ENCODE peak calls at places on chromosomes 13 and 19, in six cellular contexts. U is esophagus squamous epithelium; D is CD8-positive, alpha-beta T cell; H is tibial artery; W is astrocyte; S is activated B cell treated with CpG ODN at 0.5 μM for 24 hours. A is an unnamed sample.

GRCh38 chr13:24187185-24187584 is 26.7 kb downstream of the SPATA13 start:
- DNase-seq in U (no peak), D (no peak), H (no peak), W (peak), S (no peak), A (no peak)

GRCh38 chr13:86445584-86446140 is 646.4 kb upstream of the SLITRK6 start:
- DNase-seq in U (no peak), D (no peak), H (no peak), W (peak), S (no peak), A (no peak)

GRCh38 chr13:51785592-51786424 is 18.2 kb downstream of the DHRS12 start:
- DNase-seq in U (no peak), D (no peak), H (no peak), W (peak), S (no peak), A (no peak)

GRCh38 chr19:19655051-19655594 is 8.4 kb downstream of the ATP13A1 start:
- DNase-seq in U (no peak), D (no peak), H (no peak), W (no peak), S (no peak), A (peak)

GRCh38 chr19:9793051-9793591 is 24.6 kb upstream of the ZNF846 start:
- DNase-seq in U (no peak), D (peak), H (no peak), W (peak), S (no peak), A (peak)

GRCh38 chr19:43700368-43701015 is 15.4 kb upstream of the IRGC start:
- DNase-seq in U (no peak), D (no peak), H (peak), W (peak), S (peak), A (peak)

GRCh38 chr19:2139385-2140192 is 11.8 kb downstream of the AP3D1 start:
- DNase-seq in U (no peak), D (no peak), H (no peak), W (no peak), S (no peak), A (no peak)

GRCh38 chr13:109576331-109576813 is 210.0 kb downstream of the IRS2 start:
- DNase-seq in U (no peak), D (no peak), H (no peak), W (no peak), S (no peak), A (no peak)

GRCh38 chr13:29698106-29698505 is 102.6 kb upstream of the SLC7A1 start:
- DNase-seq in U (no peak), D (no peak), H (no peak), W (no peak), S (no peak), A (no peak)

GRCh38 chr13:73918691-73919090 is 215.5 kb downstream of the KLF12 start:
- DNase-seq in U (no peak), D (no peak), H (no peak), W (no peak), S (no peak), A (no peak)

GRCh38 chr13:42041017-42041683 is 7.3 kb upstream of the DGKH start:
- DNase-seq in U (no peak), D (peak), H (peak), W (peak), S (peak), A (no peak)

GRCh38 chr13:98664924-98665637 is 87.4 kb downstream of the SLC15A1 start:
- DNase-seq in U (no peak), D (no peak), H (no peak), W (peak), S (no peak), A (no peak)

GRCh38 chr19:45815501-45816216 is 551 bp upstream of the RSPH6A start:
- DNase-seq in U (no peak), D (no peak), H (no peak), W (no peak), S (no peak), A (no peak)

GRCh38 chr19:31670931-31671330 is 321.7 kb upstream of the TSHZ3 start:
- DNase-seq in U (no peak), D (no peak), H (no peak), W (no peak), S (no peak), A (no peak)

GRCh38 chr13:65789815-65790214 is 1440.3 kb downstream of the PCDH9 start:
- DNase-seq in U (no peak), D (no peak), H (no peak), W (no peak), S (no peak), A (no peak)

GRCh38 chr19:1407662-1408299 is 395 bp downstream of the DAZAP1 start:
- DNase-seq in U (no peak), D (peak), H (peak), W (no peak), S (no peak), A (no peak)

GRCh38 chr13:27926644-27927434 is 7.0 kb downstream of the PDX1 start:
- DNase-seq in U (no peak), D (no peak), H (no peak), W (no peak), S (no peak), A (no peak)

GRCh38 chr19:54158812-54159351 is 639 bp downstream of the LENG1 start:
- DNase-seq in U (no peak), D (no peak), H (no peak), W (no peak), S (no peak), A (no peak)

GRCh38 chr13:98845726-98846125 is 93.3 kb upstream of the SLC15A1 start:
- DNase-seq in U (no peak), D (no peak), H (no peak), W (no peak), S (no peak), A (no peak)

GRCh38 chr19:14059093-14059480 is 2.8 kb downstream of the PALM3 start:
- DNase-seq in U (no peak), D (peak), H (no peak), W (no peak), S (peak), A (no peak)

GRCh38 chr19:58325623-58326022 is 1.2 kb upstream of the ZSCAN22 start:
- DNase-seq in U (no peak), D (no peak), H (no peak), W (peak), S (no peak), A (no peak)

GRCh38 chr13:101473458-101473857 is 21.0 kb downstream of the ITGBL1 start:
- DNase-seq in U (no peak), D (no peak), H (peak), W (peak), S (no peak), A (no peak)

GRCh38 chr19:18415177-18415867 is 3.9 kb upstream of the SSBP4 start:
- DNase-seq in U (no peak), D (no peak), H (peak), W (peak), S (no peak), A (peak)

GRCh38 chr19:58577581-58578429 is 4.7 kb upstream of the MZF1 start:
- DNase-seq in U (no peak), D (no peak), H (peak), W (no peak), S (no peak), A (peak)

GRCh38 chr19:9354651-9355050 is 8.2 kb upstream of the ZNF177 start:
- DNase-seq in U (no peak), D (no peak), H (no peak), W (no peak), S (no peak), A (no peak)

GRCh38 chr19:55549500-55550320 is 4.4 kb upstream of the SBK3 start:
- DNase-seq in U (no peak), D (no peak), H (no peak), W (peak), S (no peak), A (no peak)

GRCh38 chr13:33349996-33350826 is 64.7 kb upstream of the STARD13 start:
- DNase-seq in U (no peak), D (no peak), H (peak), W (peak), S (no peak), A (peak)

GRCh38 chr19:44682807-44683206 is 11.5 kb downstream of the CEACAM19 start:
- DNase-seq in U (no peak), D (no peak), H (no peak), W (no peak), S (no peak), A (no peak)

GRCh38 chr19:17311455-17312248 is 2.3 kb downstream of the DDA1 start:
- DNase-seq in U (no peak), D (no peak), H (no peak), W (peak), S (no peak), A (no peak)

GRCh38 chr13:59890064-59890463 is 273.7 kb downstream of the DIAPH3 start:
- DNase-seq in U (no peak), D (no peak), H (no peak), W (no peak), S (no peak), A (no peak)

GRCh38 chr13:54029720-54030119 is 1001.1 kb downstream of the OLFM4 start:
- DNase-seq in U (no peak), D (no peak), H (no peak), W (no peak), S (no peak), A (no peak)

DNA sequence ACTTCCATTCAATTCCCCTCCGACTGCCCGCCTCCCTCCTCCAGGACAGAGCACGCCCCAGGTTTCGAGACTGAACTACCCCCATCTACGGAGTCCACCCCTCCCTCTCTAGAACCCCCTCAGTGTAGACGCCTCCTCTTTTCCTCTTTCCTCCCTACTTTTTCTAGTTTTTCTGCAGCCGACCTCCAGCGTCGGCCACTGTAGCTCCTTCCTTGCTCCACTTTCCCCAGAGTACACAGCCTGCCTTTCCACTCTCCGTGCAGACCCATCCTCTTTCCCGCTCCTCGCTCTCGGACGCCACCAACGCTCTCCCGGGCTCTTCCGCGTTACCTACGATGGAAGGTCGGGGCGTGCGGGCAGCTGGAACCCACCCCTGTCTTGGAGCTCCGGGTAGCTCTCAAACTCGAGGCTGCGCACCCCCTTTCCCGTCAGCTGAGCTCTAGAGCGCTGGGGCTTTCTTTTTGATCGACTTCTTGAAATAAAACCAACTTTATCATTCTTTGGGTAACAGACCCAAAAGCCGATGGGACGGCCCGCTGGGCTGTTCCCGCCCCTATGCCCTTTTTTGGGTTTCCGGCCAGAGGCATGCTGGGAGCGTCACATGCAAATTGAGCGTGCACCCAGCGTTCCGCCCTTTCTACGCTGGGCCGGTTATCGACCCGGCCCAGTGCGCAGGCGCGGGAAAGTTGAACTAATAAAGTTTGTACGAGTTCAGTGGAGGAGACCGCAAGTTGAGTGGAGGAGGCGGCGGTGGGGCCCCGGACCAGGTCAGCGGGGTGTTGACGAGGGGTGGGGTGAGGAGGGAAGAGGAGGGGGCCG is at the start of the genes BCL2L12 and IRF3:
- DNase-seq in U (peak), D (peak), H (peak), W (peak), S (peak), A (peak)
- TF ChIP-seq CTCF in U (no peak), D (no peak), H (no peak), W (no peak), S (no peak), A (no peak)

GRCh38 chr19:4206818-4207484 is 22.4 kb upstream of the EBI3 start:
- DNase-seq in U (no peak), D (no peak), H (no peak), W (no peak), S (no peak), A (no peak)
- TF ChIP-seq CTCF in U (no peak), D (no peak), H (no peak), W (peak), S (no peak), A (no peak)

DNA sequence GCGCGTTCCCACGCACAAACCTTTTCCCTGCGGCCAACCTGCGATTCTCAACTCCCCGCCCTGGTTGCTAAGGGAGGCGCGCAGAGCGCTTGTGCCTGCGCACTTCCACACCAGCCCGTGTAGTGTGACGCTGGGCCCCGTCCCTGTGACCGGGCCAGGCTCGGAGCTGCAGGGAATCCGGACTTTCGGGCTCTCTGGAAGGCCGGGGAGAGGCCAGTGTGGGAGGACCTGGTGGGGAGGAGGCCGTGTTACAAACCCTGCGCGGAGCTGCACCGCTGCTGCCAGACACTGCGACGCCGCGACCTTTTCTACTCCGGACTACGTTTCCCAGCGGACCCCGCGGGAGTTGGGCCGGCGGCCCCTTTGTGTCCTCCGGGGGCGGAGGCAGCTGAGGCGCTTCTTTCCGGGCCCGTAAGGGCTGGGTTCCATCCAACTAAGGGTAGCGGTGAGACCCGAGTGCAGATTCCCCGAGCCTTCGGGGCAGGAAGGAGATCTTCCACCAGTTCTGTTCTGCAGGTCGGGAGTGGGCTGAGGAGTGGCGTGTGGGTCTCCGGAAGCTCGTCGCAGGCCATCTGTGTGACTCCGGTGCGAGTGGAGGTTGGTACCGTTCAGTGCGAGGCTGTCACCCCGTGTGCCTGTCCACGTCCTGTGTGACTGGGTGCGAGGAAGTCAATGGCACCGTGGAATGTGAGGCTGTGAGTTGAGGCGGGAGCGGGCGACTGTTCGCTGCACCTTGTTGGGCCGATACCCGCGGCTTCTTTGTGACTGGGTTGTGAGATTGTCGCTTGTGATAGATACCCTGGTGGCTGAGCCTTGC is at the start of gene ZNF570:
- DNase-seq in U (peak), D (peak), H (peak), W (peak), S (peak), A (peak)
- TF ChIP-seq CTCF in U (no peak), D (no peak), H (peak), W (no peak), S (no peak), A (no peak)

DNA sequence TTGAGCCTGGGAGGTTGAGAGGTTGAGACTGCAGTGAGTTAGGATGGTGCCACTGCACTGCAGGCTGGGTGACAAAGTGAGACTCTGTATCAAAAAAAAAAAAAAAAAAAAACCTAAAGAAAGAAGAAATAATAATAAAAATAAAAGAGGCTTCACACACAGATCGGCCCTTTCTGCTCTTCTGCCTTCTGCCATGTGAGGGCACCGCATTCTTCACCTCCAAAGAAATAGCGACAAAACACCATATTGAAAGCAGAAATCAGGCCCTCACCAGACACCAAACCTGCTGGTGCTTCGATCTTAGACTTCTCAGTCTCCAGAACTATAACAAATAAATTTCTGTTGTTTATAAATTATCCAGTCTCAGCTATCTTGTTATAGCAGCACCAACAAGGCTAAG is 3.0 kb downstream of the ZNF649 start:
- DNase-seq in U (no peak), D (no peak), H (no peak), W (no peak), S (no peak), A (no peak)
- TF ChIP-seq CTCF in U (no peak), D (no peak), H (no peak), W (no peak), S (no peak), A (no peak)

GRCh38 chr19:33438016-33438671 is 64.6 kb downstream of the CEBPG start:
- DNase-seq in U (no peak), D (no peak), H (no peak), W (peak), S (no peak), A (peak)
- TF ChIP-seq CTCF in U (no peak), D (no peak), H (no peak), W (no peak), S (no peak), A (no peak)

GRCh38 chr13:61276401-61276800 is 139.2 kb downstream of the PCDH20 start:
- DNase-seq in U (no peak), D (no peak), H (no peak), W (no peak), S (no peak), A (no peak)

GRCh38 chr13:61277088-61277487 is 138.6 kb downstream of the PCDH20 start:
- DNase-seq in U (no peak), D (no peak), H (no peak), W (no peak), S (no peak), A (no peak)

GRCh38 chr13:61275740-61276139 is 139.9 kb downstream of the PCDH20 start:
- DNase-seq in U (no peak), D (no peak), H (no peak), W (no peak), S (no peak), A (no peak)

GRCh38 chr13:61277877-61278276 is 137.8 kb downstream of the PCDH20 start:
- DNase-seq in U (no peak), D (no peak), H (no peak), W (no peak), S (no peak), A (no peak)

DNA sequence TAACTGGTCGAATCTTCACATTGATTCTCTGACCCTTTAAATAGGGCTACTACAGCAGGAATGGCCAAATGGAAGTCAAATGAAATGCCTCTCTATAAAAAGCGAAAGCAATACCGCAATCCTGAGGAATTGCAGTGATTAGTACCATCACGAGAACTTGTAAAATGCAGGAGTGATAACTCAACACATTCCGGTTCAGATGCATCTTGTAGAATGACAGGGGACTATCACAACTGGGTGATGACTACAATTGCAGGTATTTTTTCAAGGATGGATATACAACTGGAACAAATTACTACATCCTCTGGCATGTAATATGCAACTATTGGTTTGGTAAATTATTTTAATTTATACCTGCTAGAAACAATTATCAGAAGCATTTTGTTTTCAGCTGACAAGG is 140.4 kb downstream of the PCDH20 start:
- DNase-seq in U (no peak), D (no peak), H (no peak), W (no peak), S (no peak), A (no peak)
- TF ChIP-seq CTCF in U (no peak), D (no peak), H (no peak), W (no peak), S (no peak), A (no peak)

DNA sequence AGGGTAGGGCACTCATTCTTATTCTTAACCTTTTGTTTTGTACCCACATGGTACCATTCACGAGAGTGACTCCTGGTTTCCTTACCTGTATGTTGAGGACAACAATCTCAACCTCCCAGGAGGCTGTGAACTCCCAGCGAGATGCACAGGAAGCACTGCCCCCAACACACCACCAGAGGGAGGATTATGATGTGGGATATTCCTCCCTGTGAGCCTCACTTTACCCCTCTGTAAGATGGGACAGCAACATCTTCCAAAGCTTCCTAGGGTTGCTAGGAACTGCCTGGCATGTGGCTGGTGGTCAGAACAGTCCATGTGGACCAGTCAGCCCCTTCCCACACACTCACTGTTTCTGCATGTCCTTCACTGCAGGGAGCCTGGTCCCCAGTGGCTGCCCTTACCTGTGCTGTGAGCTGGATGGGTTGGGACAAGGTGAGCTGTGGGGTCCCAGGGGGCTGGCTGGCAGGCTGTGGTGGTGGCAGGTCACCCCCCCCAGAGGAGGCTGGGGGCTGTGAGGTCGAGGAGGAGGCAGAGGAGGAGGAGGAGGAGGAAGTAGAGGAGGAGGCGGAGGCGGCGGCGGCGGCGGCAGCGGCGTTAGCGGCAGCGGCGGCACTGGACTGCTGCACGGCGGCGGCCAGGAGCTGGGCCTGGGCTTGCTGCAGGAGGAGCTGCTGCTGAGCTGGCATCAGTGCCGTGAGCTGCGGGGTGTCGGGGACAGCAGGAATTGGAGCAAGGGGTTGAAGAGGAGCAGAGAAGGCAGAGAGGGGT is 15.8 kb downstream of the POU2F2 start:
- DNase-seq in U (no peak), D (no peak), H (no peak), W (no peak), S (no peak), A (no peak)
- TF ChIP-seq CTCF in U (no peak), D (no peak), H (no peak), W (no peak), S (no peak), A (no peak)

DNA sequence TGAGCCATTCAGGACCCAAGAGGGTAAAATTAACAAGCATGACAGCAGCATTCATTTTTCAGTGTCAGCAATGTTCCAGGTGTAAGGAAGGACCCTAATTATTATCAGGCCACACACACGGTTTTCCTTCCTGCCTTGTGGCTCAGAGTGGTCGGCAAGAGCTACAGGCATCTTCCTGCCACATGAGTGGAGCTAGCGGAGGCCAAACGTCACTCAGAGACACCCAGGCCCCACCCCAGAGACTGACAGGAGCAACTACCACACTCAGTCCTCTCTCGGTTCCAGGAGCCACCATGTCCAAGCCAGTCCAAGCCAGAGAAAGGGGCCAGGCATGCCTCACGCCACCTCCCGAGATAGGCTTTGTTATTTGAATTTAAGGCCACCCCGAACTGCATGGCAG is 394.9 kb downstream of the FOXO1 start:
- DNase-seq in U (no peak), D (no peak), H (peak), W (no peak), S (no peak), A (no peak)
- TF ChIP-seq CTCF in U (no peak), D (no peak), H (no peak), W (no peak), S (no peak), A (no peak)